ENCODE peak calls at places on chromosomes 6 and 20, in four cellular contexts. K, J, P and C are unnamed samples.

GRCh38 chr6:31190488-31190887 is 20.0 kb upstream of the POU5F1 start:
- ATAC-seq in J (no peak), K (no peak), P (peak; percentile 62), C (no peak)

GRCh38 chr20:50762435-50763201 is 31.2 kb downstream of the PARD6B start:
- ATAC-seq in P (no peak), J (peak; percentile 39), K (peak; percentile 61), C (peak; percentile 96)

GRCh38 chr6:50990750-50991446 is 172.2 kb downstream of the TFAP2B start:
- ATAC-seq in J (peak; percentile 46), P (no peak), K (no peak), C (no peak)

GRCh38 chr20:46937827-46938226 is 43.2 kb downstream of the EYA2 start:
- ATAC-seq in K (no peak), J (no peak), P (no peak), C (no peak)

GRCh38 chr20:42754713-42755112 is 435.0 kb downstream of the PTPRT start:
- ATAC-seq in P (no peak), K (no peak), J (no peak), C (no peak)

GRCh38 chr20:17557675-17558006 is 12.2 kb upstream of the DSTN start:
- ATAC-seq in P (no peak), J (peak; percentile 48), K (peak; percentile 58), C (no peak)

GRCh38 chr6:126261792-126262421 is 78.0 kb upstream of the CENPW start:
- ATAC-seq in J (no peak), P (no peak), K (no peak), C (no peak)

GRCh38 chr20:57211949-57212889 is 54.2 kb downstream of the BMP7 start:
- ATAC-seq in K (peak; percentile 96), P (no peak), J (peak; percentile 34), C (peak; percentile 95)

GRCh38 chr6:167840160-167840525 is 13.4 kb downstream of the AFDN start:
- ATAC-seq in K (no peak), P (no peak), J (peak; percentile 38), C (no peak)

GRCh38 chr6:52887912-52888535 is 21.5 kb downstream of the GSTA3 start:
- ATAC-seq in K (no peak), P (no peak), J (no peak), C (no peak)

GRCh38 chr6:16432075-16433032 is 194.0 kb downstream of the GMPR start:
- ATAC-seq in J (no peak), P (peak; percentile 78), K (no peak), C (no peak)

GRCh38 chr6:98787961-98788360 is 46.4 kb upstream of the POU3F2 start:
- ATAC-seq in P (no peak), K (no peak), J (no peak), C (no peak)

GRCh38 chr20:50297498-50298348 is 107.1 kb downstream of the CEBPB start:
- ATAC-seq in J (no peak), K (no peak), P (peak; percentile 40), C (no peak)

GRCh38 chr20:9999660-10000059 is 35.1 kb upstream of the ANKEF1 start:
- ATAC-seq in P (peak; percentile 68), J (peak; percentile 23), K (no peak), C (no peak)

GRCh38 chr6:52416629-52417151 is 3.5 kb upstream of the EFHC1 start:
- ATAC-seq in K (peak; percentile 30), J (peak; percentile 36), P (peak; percentile 48), C (no peak)

GRCh38 chr6:83270971-83271714 is 78.0 kb downstream of the RWDD2A start:
- ATAC-seq in K (peak; percentile 58), J (no peak), P (peak; percentile 90), C (no peak)

GRCh38 chr20:17613328-17614175 is 43.7 kb downstream of the DSTN start:
- ATAC-seq in P (no peak), K (no peak), J (no peak), C (no peak)

GRCh38 chr6:111631018-111631417 is 25.3 kb upstream of the TRAF3IP2 start:
- ATAC-seq in J (no peak), K (no peak), P (no peak), C (no peak)

GRCh38 chr6:111626446-111626845 is 20.8 kb upstream of the TRAF3IP2 start:
- ATAC-seq in K (no peak), J (no peak), P (no peak), C (no peak)

GRCh38 chr6:111628117-111628866 is 22.6 kb upstream of the TRAF3IP2 start:
- ATAC-seq in J (no peak), P (no peak), K (no peak), C (peak; percentile 71)

GRCh38 chr6:111632468-111633247 is 27.0 kb upstream of the TRAF3IP2 start:
- ATAC-seq in P (no peak), K (no peak), J (peak; percentile 52), C (no peak)

GRCh38 chr6:111631930-111632460 is 26.3 kb upstream of the TRAF3IP2 start:
- ATAC-seq in K (no peak), J (peak; percentile 68), P (no peak), C (no peak)
- TF ChIP-seq POLR2A in K (no peak), J (no peak), P (no peak), C (no peak)

GRCh38 chr6:96811136-96811535 is 26.1 kb downstream of the GPR63 start:
- ATAC-seq in J (no peak), P (no peak), K (no peak), C (no peak)
- H3K4me3 ChIP-seq in J (no peak overlapping the region), P (no peak overlapping the region), K (no peak overlapping the region), C (no peak overlapping the region)

DNA sequence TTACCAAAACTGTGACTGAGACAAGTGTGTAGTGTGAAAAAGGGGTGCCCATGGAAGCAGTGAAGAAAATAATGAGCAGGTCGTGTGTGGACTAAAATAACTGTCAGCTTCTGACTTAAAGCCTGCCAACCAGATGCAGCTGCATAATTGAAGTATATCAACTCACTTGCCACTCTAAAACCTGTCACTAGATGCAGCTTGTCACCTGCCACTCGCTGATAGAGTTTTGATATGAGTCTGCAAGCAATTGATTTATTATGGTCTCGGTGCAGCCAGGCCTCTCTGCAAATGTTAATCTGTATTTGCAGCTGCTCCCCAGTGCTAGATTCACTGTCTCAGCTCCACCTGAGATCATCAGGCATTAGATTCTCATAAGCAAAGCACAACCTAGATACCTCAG is 1090.0 kb upstream of the EYS start:
- ATAC-seq in P (no peak), J (no peak), K (no peak), C (no peak)
- TF ChIP-seq EP300 in P (no peak), J (no peak), K (no peak), C (no peak)

DNA sequence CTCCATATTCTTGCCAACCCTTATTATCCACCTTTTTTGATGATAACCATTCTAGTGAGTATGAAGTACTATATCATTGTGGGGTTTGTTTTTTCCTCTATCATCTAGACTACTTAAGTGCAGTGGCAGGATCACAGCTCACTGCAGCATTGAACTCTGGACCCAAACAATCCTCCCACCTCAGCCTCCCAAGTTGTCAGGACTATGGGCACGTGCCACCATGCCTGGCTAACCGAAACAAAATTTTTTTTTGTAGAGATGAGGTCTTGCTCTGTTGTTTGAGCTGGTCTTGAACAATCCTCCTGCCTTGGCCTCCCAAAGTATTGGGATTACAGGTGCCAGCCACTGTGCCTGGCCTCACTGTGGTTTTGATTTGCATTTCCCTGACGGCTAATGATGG is 67.5 kb downstream of the TRPC4AP start:
- ATAC-seq in K (no peak), P (no peak), J (no peak), C (no peak)
- TF ChIP-seq POLR2A in K (no peak), P (no peak), J (no peak), C (no peak)

DNA sequence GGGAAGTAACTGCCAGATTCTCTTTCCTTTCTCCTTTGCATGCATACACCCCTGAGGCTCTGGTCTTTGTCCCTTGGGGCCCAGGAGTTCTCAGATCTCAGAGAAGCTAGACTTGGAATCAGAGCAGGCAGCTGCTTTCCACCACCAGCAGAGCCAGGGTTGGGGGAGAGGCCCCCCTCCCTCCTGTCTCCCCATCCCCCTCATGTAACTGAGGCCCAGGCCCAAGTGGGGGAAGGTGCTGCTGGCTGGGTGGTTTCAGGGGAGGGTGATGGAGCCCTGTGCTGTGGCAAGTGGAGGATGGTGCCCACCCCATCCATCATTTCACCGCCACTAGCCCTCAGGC is 16.4 kb downstream of the FOXP4 start:
- ATAC-seq in J (no peak), K (no peak), P (no peak), C (no peak)
- H3K4me3 ChIP-seq in J (no peak overlapping the region), K (no peak overlapping the region), P (no peak overlapping the region), C (no peak overlapping the region)